ENCODE peak calls at places on chromosomes 3 and 15, in nine cellular contexts. One of them, this sample, is unnamed.

GRCh38 chr3:170417090-170417489 is 1.6 kb upstream of the CLDN11 start:
- DNase-seq in astrocyte: no peak
- DNase-seq in fibroblast of lung: no peak
- DNase-seq in tibial artery: no peak
- DNase-seq in pancreas: no peak
- DNase-seq in fibroblast of villous mesenchyme: no peak
- DNase-seq in aorta: no peak
- DNase-seq in AG09309: no peak
- DNase-seq in cardiac fibroblast: no peak
- DNase-seq in this sample: no peak

GRCh38 chr3:13072239-13073041 is 789 bp downstream of the IQSEC1 start:
- DNase-seq in fibroblast of villous mesenchyme: no peak
- DNase-seq in pancreas: no peak
- DNase-seq in fibroblast of lung: peak; percentile 23
- DNase-seq in AG09309: no peak
- DNase-seq in aorta: peak; percentile 70
- DNase-seq in astrocyte: no peak
- DNase-seq in tibial artery: peak; percentile 53
- DNase-seq in cardiac fibroblast: no peak
- DNase-seq in this sample: no peak

GRCh38 chr3:10883478-10884234 is 67.6 kb downstream of the SLC6A11 start:
- DNase-seq in fibroblast of villous mesenchyme: no peak
- DNase-seq in fibroblast of lung: peak; percentile 5
- DNase-seq in cardiac fibroblast: peak; percentile 12
- DNase-seq in pancreas: no peak
- DNase-seq in aorta: no peak
- DNase-seq in tibial artery: no peak
- DNase-seq in astrocyte: no peak
- DNase-seq in AG09309: no peak
- DNase-seq in this sample: no peak

GRCh38 chr3:53162672-53163458 is 1.9 kb downstream of the PRKCD start:
- DNase-seq in fibroblast of lung: no peak
- DNase-seq in AG09309: no peak
- DNase-seq in aorta: no peak
- DNase-seq in fibroblast of villous mesenchyme: no peak
- DNase-seq in pancreas: no peak
- DNase-seq in astrocyte: no peak
- DNase-seq in tibial artery: no peak
- DNase-seq in cardiac fibroblast: peak; percentile 18
- DNase-seq in this sample: no peak

GRCh38 chr3:25854635-25855034 is 64.7 kb downstream of the OXSM start:
- DNase-seq in fibroblast of lung: peak; percentile 83
- DNase-seq in cardiac fibroblast: peak; percentile 45
- DNase-seq in fibroblast of villous mesenchyme: peak; percentile 32
- DNase-seq in pancreas: no peak
- DNase-seq in astrocyte: peak; percentile 76
- DNase-seq in AG09309: peak; percentile 16
- DNase-seq in aorta: no peak
- DNase-seq in tibial artery: no peak
- DNase-seq in this sample: no peak

GRCh38 chr15:62607643-62608042 is 434.9 kb upstream of the TPM1 start:
- DNase-seq in astrocyte: peak; percentile 83
- DNase-seq in fibroblast of lung: peak; percentile 88
- DNase-seq in tibial artery: no peak
- DNase-seq in aorta: no peak
- DNase-seq in pancreas: no peak
- DNase-seq in AG09309: no peak
- DNase-seq in fibroblast of villous mesenchyme: no peak
- DNase-seq in cardiac fibroblast: no peak
- DNase-seq in this sample: no peak

GRCh38 chr3:148582126-148582525 is 115.6 kb upstream of the AGTR1 start:
- DNase-seq in AG09309: no peak
- DNase-seq in pancreas: no peak
- DNase-seq in tibial artery: peak; percentile 30
- DNase-seq in astrocyte: no peak
- DNase-seq in fibroblast of lung: no peak
- DNase-seq in fibroblast of villous mesenchyme: no peak
- DNase-seq in cardiac fibroblast: peak; percentile 25
- DNase-seq in aorta: no peak
- DNase-seq in this sample: no peak

GRCh38 chr15:90099072-90099867 is 3.0 kb downstream of the IDH2 start:
- DNase-seq in aorta: no peak
- DNase-seq in fibroblast of villous mesenchyme: no peak
- DNase-seq in cardiac fibroblast: no peak
- DNase-seq in AG09309: no peak
- DNase-seq in astrocyte: no peak
- DNase-seq in tibial artery: no peak
- DNase-seq in fibroblast of lung: no peak
- DNase-seq in pancreas: no peak
- DNase-seq in this sample: no peak

GRCh38 chr3:79937567-79937966 is 169.8 kb upstream of the ROBO1 start:
- DNase-seq in aorta: no peak
- DNase-seq in fibroblast of lung: peak; percentile 62
- DNase-seq in AG09309: no peak
- DNase-seq in pancreas: no peak
- DNase-seq in astrocyte: peak; percentile 61
- DNase-seq in cardiac fibroblast: peak; percentile 3
- DNase-seq in tibial artery: no peak
- DNase-seq in fibroblast of villous mesenchyme: no peak
- DNase-seq in this sample: no peak

GRCh38 chr15:63357657-63358161 is 23.9 kb downstream of the CA12 start:
- DNase-seq in astrocyte: no peak
- DNase-seq in pancreas: no peak
- DNase-seq in cardiac fibroblast: no peak
- DNase-seq in AG09309: no peak
- DNase-seq in fibroblast of villous mesenchyme: no peak
- DNase-seq in tibial artery: no peak
- DNase-seq in aorta: no peak
- DNase-seq in fibroblast of lung: no peak
- DNase-seq in this sample: no peak

GRCh38 chr3:184134746-184135148 is 411 bp upstream of the EIF2B5 start:
- DNase-seq in aorta: no peak
- DNase-seq in AG09309: no peak
- DNase-seq in astrocyte: no peak
- DNase-seq in fibroblast of villous mesenchyme: no peak
- DNase-seq in pancreas: no peak
- DNase-seq in fibroblast of lung: no peak
- DNase-seq in cardiac fibroblast: no peak
- DNase-seq in tibial artery: no peak
- DNase-seq in this sample: no peak

GRCh38 chr3:59559721-59560514 is 510.1 kb upstream of the CFAP20DC start:
- DNase-seq in pancreas: no peak
- DNase-seq in tibial artery: no peak
- DNase-seq in astrocyte: peak; percentile 100
- DNase-seq in aorta: no peak
- DNase-seq in cardiac fibroblast: peak; percentile 86
- DNase-seq in fibroblast of lung: peak; percentile 100
- DNase-seq in AG09309: peak; percentile 91
- DNase-seq in fibroblast of villous mesenchyme: peak; percentile 75
- DNase-seq in this sample: peak; percentile 82

GRCh38 chr3:119891944-119892721 is 110.2 kb downstream of the NR1I2 start:
- DNase-seq in tibial artery: no peak
- DNase-seq in cardiac fibroblast: peak; percentile 88
- DNase-seq in fibroblast of villous mesenchyme: peak; percentile 83
- DNase-seq in astrocyte: peak; percentile 45
- DNase-seq in pancreas: no peak
- DNase-seq in AG09309: peak; percentile 46
- DNase-seq in aorta: no peak
- DNase-seq in fibroblast of lung: peak; percentile 63
- DNase-seq in this sample: no peak

GRCh38 chr3:143707848-143708247 is 140.4 kb downstream of the SLC9A9 start:
- DNase-seq in tibial artery: no peak
- DNase-seq in aorta: no peak
- DNase-seq in astrocyte: peak; percentile 23
- DNase-seq in pancreas: no peak
- DNase-seq in fibroblast of villous mesenchyme: peak; percentile 13
- DNase-seq in AG09309: peak; percentile 10
- DNase-seq in fibroblast of lung: peak; percentile 27
- DNase-seq in cardiac fibroblast: peak; percentile 6
- DNase-seq in this sample: no peak

GRCh38 chr3:35263477-35263876 is 375.8 kb upstream of the ARPP21 start:
- DNase-seq in tibial artery: no peak
- DNase-seq in astrocyte: no peak
- DNase-seq in fibroblast of villous mesenchyme: no peak
- DNase-seq in AG09309: no peak
- DNase-seq in cardiac fibroblast: no peak
- DNase-seq in aorta: no peak
- DNase-seq in pancreas: no peak
- DNase-seq in fibroblast of lung: no peak
- DNase-seq in this sample: no peak
- H3K4me3 ChIP-seq in tibial artery: no peak overlapping the region
- H3K4me3 ChIP-seq in astrocyte: no peak overlapping the region
- H3K4me3 ChIP-seq in fibroblast of villous mesenchyme: no peak overlapping the region
- H3K4me3 ChIP-seq in AG09309: no peak overlapping the region
- H3K4me3 ChIP-seq in cardiac fibroblast: no peak overlapping the region
- H3K4me3 ChIP-seq in aorta: no peak overlapping the region
- H3K4me3 ChIP-seq in pancreas: no peak overlapping the region
- H3K4me3 ChIP-seq in fibroblast of lung: no peak overlapping the region
- H3K4me3 ChIP-seq in this sample: no peak overlapping the region

GRCh38 chr3:62057339-62058047 is 315.9 kb downstream of the FEZF2 start:
- DNase-seq in astrocyte: peak; percentile 19
- DNase-seq in tibial artery: peak; percentile 32
- DNase-seq in fibroblast of lung: peak; percentile 25
- DNase-seq in fibroblast of villous mesenchyme: no peak
- DNase-seq in AG09309: no peak
- DNase-seq in aorta: no peak
- DNase-seq in pancreas: no peak
- DNase-seq in cardiac fibroblast: no peak
- DNase-seq in this sample: no peak
- H3K4me3 ChIP-seq in astrocyte: no peak overlapping the region
- H3K4me3 ChIP-seq in tibial artery: no peak overlapping the region
- H3K4me3 ChIP-seq in fibroblast of lung: no peak overlapping the region
- H3K4me3 ChIP-seq in fibroblast of villous mesenchyme: no peak overlapping the region
- H3K4me3 ChIP-seq in AG09309: no peak overlapping the region
- H3K4me3 ChIP-seq in aorta: no peak overlapping the region
- H3K4me3 ChIP-seq in pancreas: no peak overlapping the region
- H3K4me3 ChIP-seq in cardiac fibroblast: no peak overlapping the region
- H3K4me3 ChIP-seq in this sample: no peak overlapping the region

DNA sequence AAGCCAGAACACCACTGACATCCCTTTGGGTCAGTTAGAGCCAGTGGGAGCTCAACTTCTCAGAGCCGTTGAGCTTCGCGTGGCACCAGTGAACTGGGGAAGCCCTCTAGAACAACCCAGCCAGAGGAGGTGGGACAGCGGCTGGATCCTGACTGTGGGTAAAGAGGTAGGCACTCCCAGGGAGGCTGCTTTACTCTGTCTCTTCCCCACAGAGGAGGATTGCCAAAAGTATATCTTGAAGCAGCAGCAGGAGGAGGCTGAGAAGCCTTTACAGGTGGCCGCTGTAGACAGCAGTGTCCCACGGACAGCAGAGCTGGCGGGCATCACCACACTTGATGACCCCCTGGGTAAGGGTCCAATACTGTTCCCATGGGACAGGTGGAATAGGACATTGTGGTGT is 1.2 kb downstream of the MYD88 start:
- DNase-seq in aorta: no peak
- DNase-seq in pancreas: no peak
- DNase-seq in cardiac fibroblast: no peak
- DNase-seq in fibroblast of villous mesenchyme: no peak
- DNase-seq in tibial artery: no peak
- DNase-seq in astrocyte: no peak
- DNase-seq in AG09309: no peak
- DNase-seq in fibroblast of lung: no peak
- DNase-seq in this sample: no peak
- H3K4me3 ChIP-seq in aorta: no peak overlapping the region
- H3K4me3 ChIP-seq in pancreas: no peak overlapping the region
- H3K4me3 ChIP-seq in cardiac fibroblast: peak overlapping the region; percentile 86
- H3K4me3 ChIP-seq in fibroblast of villous mesenchyme: peak overlapping the region; percentile 71
- H3K4me3 ChIP-seq in tibial artery: peak overlapping the region; percentile 97
- H3K4me3 ChIP-seq in astrocyte: peak overlapping the region; percentile 76
- H3K4me3 ChIP-seq in AG09309: peak overlapping the region; percentile 88
- H3K4me3 ChIP-seq in fibroblast of lung: peak overlapping the region; percentile 81
- H3K4me3 ChIP-seq in this sample: peak overlapping the region; percentile 80

GRCh38 chr3:77041756-77042155 is 1.9 kb downstream of the ROBO2 start:
- DNase-seq in astrocyte: no peak
- DNase-seq in cardiac fibroblast: no peak
- DNase-seq in fibroblast of villous mesenchyme: no peak
- DNase-seq in aorta: no peak
- DNase-seq in pancreas: no peak
- DNase-seq in fibroblast of lung: no peak
- DNase-seq in AG09309: no peak
- DNase-seq in tibial artery: no peak
- DNase-seq in this sample: no peak
- H3K4me3 ChIP-seq in astrocyte: no peak overlapping the region
- H3K4me3 ChIP-seq in cardiac fibroblast: no peak overlapping the region
- H3K4me3 ChIP-seq in fibroblast of villous mesenchyme: no peak overlapping the region
- H3K4me3 ChIP-seq in aorta: no peak overlapping the region
- H3K4me3 ChIP-seq in pancreas: no peak overlapping the region
- H3K4me3 ChIP-seq in fibroblast of lung: no peak overlapping the region
- H3K4me3 ChIP-seq in AG09309: peak overlapping the region; percentile 15
- H3K4me3 ChIP-seq in tibial artery: no peak overlapping the region
- H3K4me3 ChIP-seq in this sample: no peak overlapping the region

DNA sequence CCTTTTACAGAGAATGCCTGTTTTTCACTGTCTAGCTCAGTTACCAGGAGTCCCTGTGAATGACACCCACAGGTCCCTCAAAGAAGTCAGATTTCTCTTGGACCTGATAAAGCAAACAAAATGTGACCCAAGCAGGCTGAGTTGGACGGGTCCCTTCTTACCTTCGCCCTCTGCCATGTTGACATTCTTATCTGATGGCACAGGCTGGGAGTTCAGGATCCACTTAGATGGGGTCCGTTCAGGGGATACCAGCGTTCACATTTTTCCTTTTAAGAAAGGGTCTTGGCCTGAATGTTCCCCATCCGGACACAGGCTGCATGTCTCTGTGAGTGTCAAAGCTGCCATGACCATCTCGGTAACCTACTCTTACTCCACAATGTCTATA is 179.0 kb downstream of the THSD4 start:
- DNase-seq in cardiac fibroblast: no peak
- DNase-seq in tibial artery: no peak
- DNase-seq in pancreas: no peak
- DNase-seq in astrocyte: no peak
- DNase-seq in fibroblast of lung: no peak
- DNase-seq in aorta: no peak
- DNase-seq in fibroblast of villous mesenchyme: no peak
- DNase-seq in AG09309: no peak
- DNase-seq in this sample: no peak
- H3K4me3 ChIP-seq in cardiac fibroblast: no peak overlapping the region
- H3K4me3 ChIP-seq in tibial artery: no peak overlapping the region
- H3K4me3 ChIP-seq in pancreas: no peak overlapping the region
- H3K4me3 ChIP-seq in astrocyte: no peak overlapping the region
- H3K4me3 ChIP-seq in fibroblast of lung: no peak overlapping the region
- H3K4me3 ChIP-seq in aorta: no peak overlapping the region
- H3K4me3 ChIP-seq in fibroblast of villous mesenchyme: no peak overlapping the region
- H3K4me3 ChIP-seq in AG09309: no peak overlapping the region
- H3K4me3 ChIP-seq in this sample: no peak overlapping the region